ENCODE peak calls at places on chromosomes 13 and 19, in seven cellular contexts. One of them, this sample, is unnamed.

GRCh38 chr13:87667686-87668085 is 3.5 kb upstream of the SLITRK5 start:
- DNase-seq in activated CD4-positive, alpha-beta T cell treated with anti-CD3 and anti-CD28 coated beads for 24 hours: no peak
- DNase-seq in stimulated activated CD8-positive, alpha-beta memory T cell treated with anti-CD3 and anti-CD28 coated beads, Interleukin-12 subunit alpha, Interleukin-12 subunit beta, amount 100 ng/mL, for 4 hours: no peak
- DNase-seq in SK-MEL-5: no peak
- DNase-seq in HEK293T: no peak
- DNase-seq in mucosa of gallbladder: no peak
- DNase-seq in lung: no peak
- DNase-seq in this sample: no peak

GRCh38 chr19:30878456-30878855 is 470.8 kb downstream of the TSHZ3 start:
- DNase-seq in activated CD4-positive, alpha-beta T cell treated with anti-CD3 and anti-CD28 coated beads for 24 hours: no peak
- DNase-seq in stimulated activated CD8-positive, alpha-beta memory T cell treated with anti-CD3 and anti-CD28 coated beads, Interleukin-12 subunit alpha, Interleukin-12 subunit beta, amount 100 ng/mL, for 4 hours: no peak
- DNase-seq in SK-MEL-5: no peak
- DNase-seq in HEK293T: no peak
- DNase-seq in mucosa of gallbladder: no peak
- DNase-seq in lung: no peak
- DNase-seq in this sample: no peak

GRCh38 chr19:39126593-39127187 is 1.1 kb downstream of the PAK4 start:
- DNase-seq in activated CD4-positive, alpha-beta T cell treated with anti-CD3 and anti-CD28 coated beads for 24 hours: no peak
- DNase-seq in stimulated activated CD8-positive, alpha-beta memory T cell treated with anti-CD3 and anti-CD28 coated beads, Interleukin-12 subunit alpha, Interleukin-12 subunit beta, amount 100 ng/mL, for 4 hours: no peak
- DNase-seq in SK-MEL-5: peak
- DNase-seq in HEK293T: peak
- DNase-seq in mucosa of gallbladder: peak
- DNase-seq in lung: peak
- DNase-seq in this sample: peak

GRCh38 chr13:73025212-73026012 is 33.4 kb upstream of the KLF5 start:
- DNase-seq in activated CD4-positive, alpha-beta T cell treated with anti-CD3 and anti-CD28 coated beads for 24 hours: no peak
- DNase-seq in stimulated activated CD8-positive, alpha-beta memory T cell treated with anti-CD3 and anti-CD28 coated beads, Interleukin-12 subunit alpha, Interleukin-12 subunit beta, amount 100 ng/mL, for 4 hours: no peak
- DNase-seq in SK-MEL-5: no peak
- DNase-seq in HEK293T: no peak
- DNase-seq in mucosa of gallbladder: no peak
- DNase-seq in lung: no peak
- DNase-seq in this sample: no peak

GRCh38 chr13:24923305-24923640 is 159.3 kb downstream of the RNF17 start:
- DNase-seq in activated CD4-positive, alpha-beta T cell treated with anti-CD3 and anti-CD28 coated beads for 24 hours: no peak
- DNase-seq in stimulated activated CD8-positive, alpha-beta memory T cell treated with anti-CD3 and anti-CD28 coated beads, Interleukin-12 subunit alpha, Interleukin-12 subunit beta, amount 100 ng/mL, for 4 hours: no peak
- DNase-seq in SK-MEL-5: no peak
- DNase-seq in HEK293T: peak
- DNase-seq in mucosa of gallbladder: no peak
- DNase-seq in lung: no peak
- DNase-seq in this sample: no peak

GRCh38 chr13:49503951-49504350 is 8.2 kb downstream of the PHF11 start:
- DNase-seq in activated CD4-positive, alpha-beta T cell treated with anti-CD3 and anti-CD28 coated beads for 24 hours: no peak
- DNase-seq in stimulated activated CD8-positive, alpha-beta memory T cell treated with anti-CD3 and anti-CD28 coated beads, Interleukin-12 subunit alpha, Interleukin-12 subunit beta, amount 100 ng/mL, for 4 hours: no peak
- DNase-seq in SK-MEL-5: no peak
- DNase-seq in HEK293T: no peak
- DNase-seq in mucosa of gallbladder: no peak
- DNase-seq in lung: no peak
- DNase-seq in this sample: no peak

GRCh38 chr13:34867590-34867989 is 74.5 kb upstream of the NBEA start:
- DNase-seq in activated CD4-positive, alpha-beta T cell treated with anti-CD3 and anti-CD28 coated beads for 24 hours: no peak
- DNase-seq in stimulated activated CD8-positive, alpha-beta memory T cell treated with anti-CD3 and anti-CD28 coated beads, Interleukin-12 subunit alpha, Interleukin-12 subunit beta, amount 100 ng/mL, for 4 hours: no peak
- DNase-seq in SK-MEL-5: no peak
- DNase-seq in HEK293T: no peak
- DNase-seq in mucosa of gallbladder: no peak
- DNase-seq in lung: no peak
- DNase-seq in this sample: no peak

GRCh38 chr19:33960566-33960965 is 163.9 kb downstream of the KCTD15 start:
- DNase-seq in activated CD4-positive, alpha-beta T cell treated with anti-CD3 and anti-CD28 coated beads for 24 hours: no peak
- DNase-seq in stimulated activated CD8-positive, alpha-beta memory T cell treated with anti-CD3 and anti-CD28 coated beads, Interleukin-12 subunit alpha, Interleukin-12 subunit beta, amount 100 ng/mL, for 4 hours: no peak
- DNase-seq in SK-MEL-5: no peak
- DNase-seq in HEK293T: no peak
- DNase-seq in mucosa of gallbladder: no peak
- DNase-seq in lung: no peak
- DNase-seq in this sample: no peak

GRCh38 chr19:46762245-46762890 is 16.1 kb upstream of the STRN4 start:
- DNase-seq in activated CD4-positive, alpha-beta T cell treated with anti-CD3 and anti-CD28 coated beads for 24 hours: no peak
- DNase-seq in stimulated activated CD8-positive, alpha-beta memory T cell treated with anti-CD3 and anti-CD28 coated beads, Interleukin-12 subunit alpha, Interleukin-12 subunit beta, amount 100 ng/mL, for 4 hours: no peak
- DNase-seq in SK-MEL-5: no peak
- DNase-seq in HEK293T: no peak
- DNase-seq in mucosa of gallbladder: no peak
- DNase-seq in lung: no peak
- DNase-seq in this sample: no peak

GRCh38 chr19:18586311-18586710 is 2.3 kb upstream of the REX1BD start:
- DNase-seq in activated CD4-positive, alpha-beta T cell treated with anti-CD3 and anti-CD28 coated beads for 24 hours: no peak
- DNase-seq in stimulated activated CD8-positive, alpha-beta memory T cell treated with anti-CD3 and anti-CD28 coated beads, Interleukin-12 subunit alpha, Interleukin-12 subunit beta, amount 100 ng/mL, for 4 hours: no peak
- DNase-seq in SK-MEL-5: peak
- DNase-seq in HEK293T: no peak
- DNase-seq in mucosa of gallbladder: no peak
- DNase-seq in lung: no peak
- DNase-seq in this sample: no peak

GRCh38 chr13:30463820-30464495 is 1.8 kb downstream of the HMGB1 start:
- DNase-seq in activated CD4-positive, alpha-beta T cell treated with anti-CD3 and anti-CD28 coated beads for 24 hours: peak
- DNase-seq in stimulated activated CD8-positive, alpha-beta memory T cell treated with anti-CD3 and anti-CD28 coated beads, Interleukin-12 subunit alpha, Interleukin-12 subunit beta, amount 100 ng/mL, for 4 hours: peak
- DNase-seq in SK-MEL-5: peak
- DNase-seq in HEK293T: no peak
- DNase-seq in mucosa of gallbladder: peak
- DNase-seq in lung: peak
- DNase-seq in this sample: peak

GRCh38 chr13:41802684-41803554 is 158.0 kb downstream of the VWA8 start:
- DNase-seq in activated CD4-positive, alpha-beta T cell treated with anti-CD3 and anti-CD28 coated beads for 24 hours: no peak
- DNase-seq in stimulated activated CD8-positive, alpha-beta memory T cell treated with anti-CD3 and anti-CD28 coated beads, Interleukin-12 subunit alpha, Interleukin-12 subunit beta, amount 100 ng/mL, for 4 hours: no peak
- DNase-seq in SK-MEL-5: no peak
- DNase-seq in HEK293T: no peak
- DNase-seq in mucosa of gallbladder: no peak
- DNase-seq in lung: no peak
- DNase-seq in this sample: no peak

GRCh38 chr19:44846455-44847143 is 502 bp downstream of the NECTIN2 start:
- DNase-seq in activated CD4-positive, alpha-beta T cell treated with anti-CD3 and anti-CD28 coated beads for 24 hours: no peak
- DNase-seq in stimulated activated CD8-positive, alpha-beta memory T cell treated with anti-CD3 and anti-CD28 coated beads, Interleukin-12 subunit alpha, Interleukin-12 subunit beta, amount 100 ng/mL, for 4 hours: no peak
- DNase-seq in SK-MEL-5: no peak
- DNase-seq in HEK293T: no peak
- DNase-seq in mucosa of gallbladder: no peak
- DNase-seq in lung: no peak
- DNase-seq in this sample: no peak

GRCh38 chr19:7900931-7901330 is 2.7 kb upstream of the MAP2K7 start:
- DNase-seq in activated CD4-positive, alpha-beta T cell treated with anti-CD3 and anti-CD28 coated beads for 24 hours: no peak
- DNase-seq in stimulated activated CD8-positive, alpha-beta memory T cell treated with anti-CD3 and anti-CD28 coated beads, Interleukin-12 subunit alpha, Interleukin-12 subunit beta, amount 100 ng/mL, for 4 hours: no peak
- DNase-seq in SK-MEL-5: no peak
- DNase-seq in HEK293T: no peak
- DNase-seq in mucosa of gallbladder: no peak
- DNase-seq in lung: no peak
- DNase-seq in this sample: no peak

GRCh38 chr19:51607077-51607476 is 23.1 kb downstream of the SIGLEC5 start:
- DNase-seq in activated CD4-positive, alpha-beta T cell treated with anti-CD3 and anti-CD28 coated beads for 24 hours: no peak
- DNase-seq in stimulated activated CD8-positive, alpha-beta memory T cell treated with anti-CD3 and anti-CD28 coated beads, Interleukin-12 subunit alpha, Interleukin-12 subunit beta, amount 100 ng/mL, for 4 hours: no peak
- DNase-seq in SK-MEL-5: no peak
- DNase-seq in HEK293T: no peak
- DNase-seq in mucosa of gallbladder: no peak
- DNase-seq in lung: no peak
- DNase-seq in this sample: no peak

GRCh38 chr13:74210693-74211393 is 76.6 kb upstream of the KLF12 start:
- DNase-seq in activated CD4-positive, alpha-beta T cell treated with anti-CD3 and anti-CD28 coated beads for 24 hours: no peak
- DNase-seq in stimulated activated CD8-positive, alpha-beta memory T cell treated with anti-CD3 and anti-CD28 coated beads, Interleukin-12 subunit alpha, Interleukin-12 subunit beta, amount 100 ng/mL, for 4 hours: no peak
- DNase-seq in SK-MEL-5: peak
- DNase-seq in HEK293T: peak
- DNase-seq in mucosa of gallbladder: no peak
- DNase-seq in lung: no peak
- DNase-seq in this sample: no peak

GRCh38 chr19:18507021-18507726 is 14.7 kb downstream of the ELL start:
- DNase-seq in activated CD4-positive, alpha-beta T cell treated with anti-CD3 and anti-CD28 coated beads for 24 hours: no peak
- DNase-seq in stimulated activated CD8-positive, alpha-beta memory T cell treated with anti-CD3 and anti-CD28 coated beads, Interleukin-12 subunit alpha, Interleukin-12 subunit beta, amount 100 ng/mL, for 4 hours: no peak
- DNase-seq in SK-MEL-5: no peak
- DNase-seq in HEK293T: no peak
- DNase-seq in mucosa of gallbladder: no peak
- DNase-seq in lung: no peak
- DNase-seq in this sample: peak

GRCh38 chr19:43699506-43700367 is 16.1 kb upstream of the IRGC start:
- DNase-seq in activated CD4-positive, alpha-beta T cell treated with anti-CD3 and anti-CD28 coated beads for 24 hours: no peak
- DNase-seq in stimulated activated CD8-positive, alpha-beta memory T cell treated with anti-CD3 and anti-CD28 coated beads, Interleukin-12 subunit alpha, Interleukin-12 subunit beta, amount 100 ng/mL, for 4 hours: no peak
- DNase-seq in SK-MEL-5: no peak
- DNase-seq in HEK293T: no peak
- DNase-seq in mucosa of gallbladder: no peak
- DNase-seq in lung: no peak
- DNase-seq in this sample: no peak

GRCh38 chr19:54458648-54459281 is 4.8 kb downstream of the LENG9 start:
- DNase-seq in activated CD4-positive, alpha-beta T cell treated with anti-CD3 and anti-CD28 coated beads for 24 hours: no peak
- DNase-seq in stimulated activated CD8-positive, alpha-beta memory T cell treated with anti-CD3 and anti-CD28 coated beads, Interleukin-12 subunit alpha, Interleukin-12 subunit beta, amount 100 ng/mL, for 4 hours: no peak
- DNase-seq in SK-MEL-5: no peak
- DNase-seq in HEK293T: no peak
- DNase-seq in mucosa of gallbladder: no peak
- DNase-seq in lung: no peak
- DNase-seq in this sample: no peak

GRCh38 chr19:12865746-12866415 is 15.4 kb downstream of the DNASE2 start:
- DNase-seq in activated CD4-positive, alpha-beta T cell treated with anti-CD3 and anti-CD28 coated beads for 24 hours: no peak
- DNase-seq in stimulated activated CD8-positive, alpha-beta memory T cell treated with anti-CD3 and anti-CD28 coated beads, Interleukin-12 subunit alpha, Interleukin-12 subunit beta, amount 100 ng/mL, for 4 hours: no peak
- DNase-seq in SK-MEL-5: no peak
- DNase-seq in HEK293T: no peak
- DNase-seq in mucosa of gallbladder: no peak
- DNase-seq in lung: no peak
- DNase-seq in this sample: no peak

GRCh38 chr19:50646074-50646807 is 3.0 kb upstream of the C19orf81 start:
- DNase-seq in activated CD4-positive, alpha-beta T cell treated with anti-CD3 and anti-CD28 coated beads for 24 hours: no peak
- DNase-seq in stimulated activated CD8-positive, alpha-beta memory T cell treated with anti-CD3 and anti-CD28 coated beads, Interleukin-12 subunit alpha, Interleukin-12 subunit beta, amount 100 ng/mL, for 4 hours: no peak
- DNase-seq in SK-MEL-5: no peak
- DNase-seq in HEK293T: no peak
- DNase-seq in mucosa of gallbladder: no peak
- DNase-seq in lung: no peak
- DNase-seq in this sample: no peak

GRCh38 chr19:43229315-43229714 is 23.9 kb upstream of the PSG4 start:
- DNase-seq in activated CD4-positive, alpha-beta T cell treated with anti-CD3 and anti-CD28 coated beads for 24 hours: no peak
- DNase-seq in stimulated activated CD8-positive, alpha-beta memory T cell treated with anti-CD3 and anti-CD28 coated beads, Interleukin-12 subunit alpha, Interleukin-12 subunit beta, amount 100 ng/mL, for 4 hours: no peak
- DNase-seq in SK-MEL-5: peak
- DNase-seq in HEK293T: peak
- DNase-seq in mucosa of gallbladder: no peak
- DNase-seq in lung: no peak
- DNase-seq in this sample: no peak

GRCh38 chr13:91185294-91185863 is 162.1 kb upstream of the MIR17HG start:
- DNase-seq in activated CD4-positive, alpha-beta T cell treated with anti-CD3 and anti-CD28 coated beads for 24 hours: no peak
- DNase-seq in stimulated activated CD8-positive, alpha-beta memory T cell treated with anti-CD3 and anti-CD28 coated beads, Interleukin-12 subunit alpha, Interleukin-12 subunit beta, amount 100 ng/mL, for 4 hours: no peak
- DNase-seq in SK-MEL-5: peak
- DNase-seq in HEK293T: peak
- DNase-seq in mucosa of gallbladder: no peak
- DNase-seq in lung: no peak
- DNase-seq in this sample: no peak

GRCh38 chr13:24261566-24261965 is 47.8 kb upstream of the C1QTNF9 start:
- DNase-seq in activated CD4-positive, alpha-beta T cell treated with anti-CD3 and anti-CD28 coated beads for 24 hours: no peak
- DNase-seq in stimulated activated CD8-positive, alpha-beta memory T cell treated with anti-CD3 and anti-CD28 coated beads, Interleukin-12 subunit alpha, Interleukin-12 subunit beta, amount 100 ng/mL, for 4 hours: no peak
- DNase-seq in SK-MEL-5: no peak
- DNase-seq in HEK293T: no peak
- DNase-seq in mucosa of gallbladder: no peak
- DNase-seq in lung: no peak
- DNase-seq in this sample: no peak

GRCh38 chr19:53158119-53158656 is 665 bp downstream of the ZNF347 start:
- DNase-seq in activated CD4-positive, alpha-beta T cell treated with anti-CD3 and anti-CD28 coated beads for 24 hours: no peak
- DNase-seq in stimulated activated CD8-positive, alpha-beta memory T cell treated with anti-CD3 and anti-CD28 coated beads, Interleukin-12 subunit alpha, Interleukin-12 subunit beta, amount 100 ng/mL, for 4 hours: peak
- DNase-seq in SK-MEL-5: no peak
- DNase-seq in HEK293T: no peak
- DNase-seq in mucosa of gallbladder: peak
- DNase-seq in lung: peak
- DNase-seq in this sample: no peak